ENCODE peak calls at places on chromosome 17, in ten cellular contexts. One of them, this sample, is unnamed.

GRCh38 chr17:33674685-33675084 is 381.6 kb upstream of the ASIC2 start:
- DNase-seq in HEK293T: peak
- DNase-seq in bronchial epithelial cell: peak
- DNase-seq in AG09319: peak
- DNase-seq in testis: peak
- DNase-seq in lower leg skin: peak
- DNase-seq in activated gamma-delta T cell: no peak
- DNase-seq in AG04450: peak
- DNase-seq in cerebellum: peak
- DNase-seq in GM19239: peak
- DNase-seq in this sample: no peak

GRCh38 chr17:54932711-54933110 is 32.1 kb downstream of the TOM1L1 start:
- DNase-seq in AG04450: no peak
- DNase-seq in lower leg skin: no peak
- DNase-seq in bronchial epithelial cell: no peak
- DNase-seq in HEK293T: no peak
- DNase-seq in activated gamma-delta T cell: no peak
- DNase-seq in AG09319: peak
- DNase-seq in GM19239: no peak
- DNase-seq in testis: no peak
- DNase-seq in cerebellum: no peak
- DNase-seq in this sample: no peak

GRCh38 chr17:60817187-60817586 is 139.5 kb downstream of the BCAS3 start:
- DNase-seq in AG09319: peak
- DNase-seq in activated gamma-delta T cell: no peak
- DNase-seq in GM19239: no peak
- DNase-seq in bronchial epithelial cell: peak
- DNase-seq in testis: no peak
- DNase-seq in AG04450: peak
- DNase-seq in lower leg skin: no peak
- DNase-seq in cerebellum: no peak
- DNase-seq in HEK293T: no peak
- DNase-seq in this sample: no peak

GRCh38 chr17:42562845-42563509 is 1.0 kb downstream of the COASY start:
- DNase-seq in cerebellum: no peak
- DNase-seq in AG09319: no peak
- DNase-seq in testis: no peak
- DNase-seq in AG04450: no peak
- DNase-seq in GM19239: no peak
- DNase-seq in HEK293T: no peak
- DNase-seq in lower leg skin: no peak
- DNase-seq in bronchial epithelial cell: no peak
- DNase-seq in activated gamma-delta T cell: no peak
- DNase-seq in this sample: no peak

GRCh38 chr17:50634915-50635719 is 436 bp downstream of the ABCC3 start:
- DNase-seq in activated gamma-delta T cell: no peak
- DNase-seq in cerebellum: no peak
- DNase-seq in bronchial epithelial cell: no peak
- DNase-seq in GM19239: no peak
- DNase-seq in HEK293T: no peak
- DNase-seq in lower leg skin: no peak
- DNase-seq in AG09319: no peak
- DNase-seq in testis: no peak
- DNase-seq in AG04450: no peak
- DNase-seq in this sample: no peak

GRCh38 chr17:700504-701094 is 14.0 kb downstream of the VPS53 start:
- DNase-seq in cerebellum: peak
- DNase-seq in AG04450: no peak
- DNase-seq in HEK293T: peak
- DNase-seq in AG09319: no peak
- DNase-seq in testis: no peak
- DNase-seq in activated gamma-delta T cell: no peak
- DNase-seq in bronchial epithelial cell: peak
- DNase-seq in GM19239: peak
- DNase-seq in lower leg skin: peak
- DNase-seq in this sample: no peak

GRCh38 chr17:70484050-70484449 is 314.7 kb downstream of the KCNJ2 start:
- DNase-seq in testis: no peak
- DNase-seq in bronchial epithelial cell: no peak
- DNase-seq in GM19239: no peak
- DNase-seq in AG09319: no peak
- DNase-seq in HEK293T: no peak
- DNase-seq in AG04450: no peak
- DNase-seq in lower leg skin: no peak
- DNase-seq in cerebellum: no peak
- DNase-seq in activated gamma-delta T cell: no peak
- DNase-seq in this sample: no peak

GRCh38 chr17:81465912-81466311 is 46.7 kb downstream of the ACTG1 start:
- DNase-seq in GM19239: no peak
- DNase-seq in cerebellum: no peak
- DNase-seq in AG09319: no peak
- DNase-seq in AG04450: no peak
- DNase-seq in HEK293T: no peak
- DNase-seq in lower leg skin: no peak
- DNase-seq in bronchial epithelial cell: no peak
- DNase-seq in activated gamma-delta T cell: no peak
- DNase-seq in testis: no peak
- DNase-seq in this sample: no peak

GRCh38 chr17:45363498-45363897 is 46.7 kb upstream of the MAP3K14 start:
- DNase-seq in AG04450: no peak
- DNase-seq in HEK293T: peak
- DNase-seq in cerebellum: no peak
- DNase-seq in GM19239: no peak
- DNase-seq in testis: no peak
- DNase-seq in AG09319: no peak
- DNase-seq in bronchial epithelial cell: no peak
- DNase-seq in lower leg skin: peak
- DNase-seq in activated gamma-delta T cell: no peak
- DNase-seq in this sample: no peak

GRCh38 chr17:75854111-75854748 is 905 bp downstream of the WBP2 start:
- DNase-seq in AG09319: no peak
- DNase-seq in testis: peak
- DNase-seq in cerebellum: no peak
- DNase-seq in bronchial epithelial cell: peak
- DNase-seq in GM19239: no peak
- DNase-seq in activated gamma-delta T cell: no peak
- DNase-seq in AG04450: no peak
- DNase-seq in lower leg skin: no peak
- DNase-seq in HEK293T: no peak
- DNase-seq in this sample: no peak

GRCh38 chr17:59423137-59423703 is 91.8 kb downstream of the YPEL2 start:
- DNase-seq in bronchial epithelial cell: peak
- DNase-seq in GM19239: no peak
- DNase-seq in testis: peak
- DNase-seq in lower leg skin: no peak
- DNase-seq in AG04450: no peak
- DNase-seq in AG09319: no peak
- DNase-seq in cerebellum: no peak
- DNase-seq in HEK293T: peak
- DNase-seq in activated gamma-delta T cell: no peak
- DNase-seq in this sample: no peak

GRCh38 chr17:58344047-58344790 is 7.8 kb downstream of the SUPT4H1 start:
- DNase-seq in GM19239: no peak
- DNase-seq in cerebellum: no peak
- DNase-seq in activated gamma-delta T cell: no peak
- DNase-seq in testis: no peak
- DNase-seq in bronchial epithelial cell: no peak
- DNase-seq in AG04450: no peak
- DNase-seq in HEK293T: no peak
- DNase-seq in lower leg skin: no peak
- DNase-seq in AG09319: no peak
- DNase-seq in this sample: peak

GRCh38 chr17:149897-150575 is 12.7 kb downstream of the SCGB1C2 start:
- DNase-seq in lower leg skin: peak
- DNase-seq in testis: no peak
- DNase-seq in bronchial epithelial cell: no peak
- DNase-seq in GM19239: no peak
- DNase-seq in activated gamma-delta T cell: no peak
- DNase-seq in AG09319: no peak
- DNase-seq in cerebellum: no peak
- DNase-seq in AG04450: no peak
- DNase-seq in HEK293T: no peak
- DNase-seq in this sample: no peak

GRCh38 chr17:82582709-82583108 is 63.2 kb downstream of the FOXK2 start:
- DNase-seq in AG04450: no peak
- DNase-seq in cerebellum: no peak
- DNase-seq in GM19239: no peak
- DNase-seq in AG09319: no peak
- DNase-seq in HEK293T: no peak
- DNase-seq in testis: no peak
- DNase-seq in activated gamma-delta T cell: no peak
- DNase-seq in lower leg skin: no peak
- DNase-seq in bronchial epithelial cell: no peak
- DNase-seq in this sample: no peak

GRCh38 chr17:21146362-21147021 is 19.7 kb downstream of the DHRS7B start:
- DNase-seq in testis: no peak
- DNase-seq in GM19239: no peak
- DNase-seq in lower leg skin: no peak
- DNase-seq in HEK293T: no peak
- DNase-seq in AG09319: no peak
- DNase-seq in cerebellum: no peak
- DNase-seq in AG04450: no peak
- DNase-seq in bronchial epithelial cell: no peak
- DNase-seq in activated gamma-delta T cell: no peak
- DNase-seq in this sample: no peak

GRCh38 chr17:76008630-76009425 is 8.2 kb downstream of the CDK3 start:
- DNase-seq in AG04450: no peak
- DNase-seq in testis: no peak
- DNase-seq in GM19239: no peak
- DNase-seq in AG09319: no peak
- DNase-seq in HEK293T: no peak
- DNase-seq in cerebellum: no peak
- DNase-seq in activated gamma-delta T cell: no peak
- DNase-seq in lower leg skin: no peak
- DNase-seq in bronchial epithelial cell: no peak
- DNase-seq in this sample: no peak

GRCh38 chr17:49016775-49017463 is 19.7 kb downstream of the IGF2BP1 start:
- DNase-seq in testis: peak
- DNase-seq in lower leg skin: peak
- DNase-seq in activated gamma-delta T cell: no peak
- DNase-seq in cerebellum: no peak
- DNase-seq in bronchial epithelial cell: peak
- DNase-seq in AG09319: no peak
- DNase-seq in AG04450: peak
- DNase-seq in HEK293T: no peak
- DNase-seq in GM19239: no peak
- DNase-seq in this sample: no peak

GRCh38 chr17:73823684-73824083 is 179.4 kb upstream of the SDK2 start:
- DNase-seq in bronchial epithelial cell: no peak
- DNase-seq in activated gamma-delta T cell: no peak
- DNase-seq in GM19239: no peak
- DNase-seq in lower leg skin: peak
- DNase-seq in AG04450: no peak
- DNase-seq in AG09319: no peak
- DNase-seq in testis: no peak
- DNase-seq in HEK293T: no peak
- DNase-seq in cerebellum: no peak
- DNase-seq in this sample: no peak